ENCODE peak calls at places on chromosomes 2 and 18, in seven cellular contexts. F is stomach, M is A549, B is sigmoid colon, X is H1, O is esophagus muscularis mucosa, J is K562. S is an unnamed sample.

GRCh38 chr2:163800889-163801498 is 65.2 kb upstream of the FIGN start:
- DNase-seq in J (no peak), F (no peak), O (no peak), X (no peak), B (no peak), M (no peak), S (no peak)

GRCh38 chr2:95389256-95390119 is 13.0 kb upstream of the FAHD2A start:
- DNase-seq in O (no peak), X (no peak), M (peak; percentile 61), F (peak; percentile 67), J (peak; percentile 85), B (peak; percentile 81), S (peak; percentile 50)

GRCh38 chr2:31163011-31163540 is 24.8 kb upstream of the GALNT14 start:
- DNase-seq in F (no peak), B (no peak), O (no peak), X (no peak), M (no peak), J (no peak), S (no peak)

GRCh38 chr2:154698238-154698788 is at the start of gene KCNJ3:
- DNase-seq in J (no peak), B (no peak), X (no peak), O (no peak), M (no peak), F (no peak), S (no peak)

GRCh38 chr2:63861220-63861822 is 19.6 kb downstream of the UGP2 start:
- DNase-seq in X (no peak), F (peak; percentile 60), O (no peak), B (peak; percentile 75), J (peak; percentile 39), M (peak; percentile 32), S (peak; percentile 33)

GRCh38 chr2:151051584-151052220 is 210.0 kb downstream of the RBM43 start:
- DNase-seq in X (no peak), F (no peak), O (no peak), J (peak; percentile 50), B (no peak), M (peak; percentile 31), S (no peak)

GRCh38 chr2:121130301-121130850 is 154.6 kb downstream of the TFCP2L1 start:
- DNase-seq in O (no peak), X (no peak), J (no peak), F (no peak), M (no peak), B (no peak), S (no peak)

GRCh38 chr2:70984576-70985282 is 6.3 kb downstream of the ANKRD53 start:
- DNase-seq in M (peak; percentile 79), J (peak; percentile 71), X (no peak), F (peak; percentile 76), O (peak; percentile 88), B (peak; percentile 71), S (no peak)

GRCh38 chr2:159064446-159065301 is 96.2 kb downstream of the TANC1 start:
- DNase-seq in M (no peak), X (no peak), O (no peak), J (no peak), B (no peak), F (no peak), S (no peak)

GRCh38 chr2:101869527-101869926 is 122.2 kb upstream of the IL1R2 start:
- DNase-seq in J (no peak), M (no peak), F (no peak), O (no peak), X (no peak), B (no peak), S (no peak)

GRCh38 chr2:6986251-6986893 is 69.2 kb downstream of the RNF144A start:
- DNase-seq in F (no peak), X (no peak), O (no peak), B (no peak), M (no peak), J (no peak), S (no peak)

GRCh38 chr2:191611614-191612013 is 66.3 kb upstream of the NABP1 start:
- DNase-seq in X (no peak), O (no peak), M (no peak), F (no peak), B (no peak), J (no peak), S (no peak)

GRCh38 chr2:105344704-105345345 is 7.5 kb downstream of the C2orf49 start:
- DNase-seq in M (peak; percentile 18), O (no peak), F (no peak), B (no peak), X (no peak), J (no peak), S (no peak)

GRCh38 chr2:196537311-196537710 is 102.2 kb upstream of the CCDC150 start:
- DNase-seq in J (no peak), X (no peak), B (no peak), O (no peak), M (no peak), F (no peak), S (no peak)

GRCh38 chr2:176449852-176450251 is 180.6 kb downstream of the MTX2 start:
- DNase-seq in X (peak; percentile 70), B (no peak), J (no peak), M (no peak), O (no peak), F (no peak), S (no peak)

GRCh38 chr18:46596119-46596518 is 60.9 kb downstream of the LOXHD1 start:
- DNase-seq in M (no peak), B (no peak), X (no peak), F (no peak), J (no peak), O (no peak), S (no peak)

GRCh38 chr18:11783716-11784331 is 67.4 kb upstream of the CHMP1B start:
- DNase-seq in J (no peak), O (no peak), B (no peak), M (no peak), F (no peak), X (no peak), S (no peak)

GRCh38 chr2:46283693-46284092 is 13.5 kb upstream of the EPAS1 start:
- DNase-seq in X (no peak), O (no peak), F (no peak), B (no peak), J (no peak), M (no peak), S (no peak)

GRCh38 chr2:128091691-128092050 is 671 bp downstream of the UGGT1 start:
- DNase-seq in F (no peak), M (no peak), J (no peak), B (no peak), X (no peak), O (no peak), S (no peak)

GRCh38 chr2:48694143-48694542 is 61.4 kb downstream of the LHCGR start:
- DNase-seq in F (no peak), J (no peak), B (no peak), X (peak; percentile 34), O (no peak), M (no peak), S (no peak)
- TF ChIP-seq EP300 in F (no peak), J (no peak), B (no peak), X (no peak), O (no peak), M (no peak), S (no peak)

GRCh38 chr2:19989681-19990415 is at the start of gene WDR35:
- DNase-seq in F (peak; percentile 95), O (no peak), M (peak; percentile 98), J (peak; percentile 95), X (peak; percentile 75), B (peak; percentile 94), S (peak; percentile 81)
- TF ChIP-seq POLR2A in F (no peak), O (no peak), M (peak; percentile 99), J (peak; percentile 45), X (peak; percentile 87), B (no peak), S (peak; percentile 37)

DNA sequence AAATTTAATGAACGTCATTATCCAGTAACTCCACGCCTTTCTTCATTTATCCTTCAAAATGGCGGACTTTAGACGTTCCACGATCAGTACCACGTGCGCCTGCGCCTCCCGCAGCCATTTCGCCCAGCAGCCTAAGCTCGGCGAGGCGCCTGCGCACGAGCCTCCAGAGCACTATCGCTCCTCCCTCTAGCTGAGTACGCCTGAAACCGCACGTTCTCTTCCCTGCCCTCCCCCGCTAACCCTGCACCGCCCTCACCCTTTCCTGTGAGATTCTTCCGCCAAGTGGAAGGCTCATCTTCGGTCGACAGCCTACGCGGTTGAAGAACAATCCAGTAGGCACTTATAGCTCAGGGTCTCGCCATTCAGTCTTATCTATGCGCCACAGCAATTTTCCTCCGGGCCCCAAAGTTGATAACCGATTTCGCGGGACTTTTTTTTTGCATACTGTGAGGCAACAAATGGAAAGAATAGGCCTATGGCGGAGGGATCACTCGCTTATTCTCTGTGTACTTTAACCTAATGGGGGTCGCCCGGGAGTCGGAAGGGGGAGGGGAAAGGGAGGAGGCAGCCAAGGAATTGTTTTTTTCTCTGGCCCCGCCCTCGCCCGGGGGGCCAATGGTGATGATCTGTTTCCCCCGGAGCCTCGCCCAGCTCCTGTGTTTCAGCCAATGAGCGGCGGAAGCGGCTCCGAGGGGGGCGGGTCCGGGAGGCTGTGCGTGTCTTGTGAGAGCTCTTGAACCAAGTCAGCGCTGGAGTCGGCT is at the start of gene KDM3A:
- DNase-seq in J (peak; percentile 96), X (peak; percentile 98), O (peak; percentile 100), F (peak; percentile 99), M (peak; percentile 93), B (peak; percentile 100), S (peak; percentile 97)
- TF ChIP-seq EP300 in J (no peak), X (peak; percentile 18), O (no peak), F (no peak), M (peak; percentile 58), B (no peak), S (peak; percentile 96)

GRCh38 chr18:78799382-78800089 is 180.1 kb upstream of the SALL3 start:
- DNase-seq in M (no peak), B (peak; percentile 53), J (no peak), O (no peak), F (no peak), X (no peak), S (no peak)

GRCh38 chr18:78805840-78806239 is 173.8 kb upstream of the SALL3 start:
- DNase-seq in M (no peak), F (no peak), O (no peak), J (no peak), B (no peak), X (no peak), S (no peak)

GRCh38 chr18:78801011-78801410 is 178.6 kb upstream of the SALL3 start:
- DNase-seq in B (peak; percentile 51), O (no peak), M (no peak), F (no peak), X (no peak), J (no peak), S (no peak)

GRCh38 chr18:78803104-78803503 is 176.5 kb upstream of the SALL3 start:
- DNase-seq in F (no peak), X (no peak), B (peak; percentile 48), M (no peak), O (no peak), J (no peak), S (no peak)

DNA sequence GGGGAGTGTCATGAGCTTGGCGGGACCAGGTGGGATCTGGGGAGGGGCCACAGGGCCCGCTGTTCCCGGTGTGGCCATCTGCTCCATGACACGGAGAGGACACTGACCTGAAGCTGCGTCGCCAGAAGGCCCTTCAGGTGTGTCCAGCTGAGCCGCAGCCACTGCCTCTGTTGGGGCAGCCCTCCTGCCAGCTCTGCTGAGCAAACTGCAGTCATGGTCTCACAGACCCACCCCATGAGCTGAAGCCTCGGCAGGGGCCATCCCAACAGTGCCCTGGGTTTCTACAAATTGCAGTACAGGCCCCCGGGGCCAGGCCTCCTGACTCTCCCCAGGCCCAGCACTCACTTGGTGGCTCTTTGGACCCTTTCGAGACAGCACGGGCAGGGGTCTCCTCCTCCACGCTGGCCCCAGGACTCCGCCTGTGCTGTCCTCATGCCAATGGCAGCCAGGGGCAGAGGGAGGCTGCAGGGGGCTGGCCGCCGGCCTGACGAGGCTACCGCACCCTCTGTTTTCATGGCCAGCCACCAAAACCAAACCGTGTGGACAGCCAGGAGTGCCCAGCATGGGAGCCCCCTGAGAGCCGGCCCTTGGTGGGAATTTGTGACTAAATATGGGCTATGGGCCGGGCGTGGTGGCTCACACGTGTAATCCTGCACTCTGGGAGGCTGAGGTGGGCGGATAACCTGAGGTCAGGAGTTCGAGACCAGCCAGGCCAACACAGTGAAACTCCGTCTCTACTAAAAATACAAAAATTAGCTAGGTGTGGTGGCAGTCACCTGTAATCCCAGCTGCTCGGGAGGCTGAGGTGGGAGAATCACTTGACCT is 175.2 kb upstream of the SALL3 start:
- DNase-seq in X (no peak), J (no peak), B (peak; percentile 58), O (no peak), M (no peak), F (no peak), S (no peak)
- TF ChIP-seq POLR2A in X (no peak), J (no peak), B (no peak), O (no peak), M (no peak), F (no peak), S (no peak)

S was measured in tibial nerve.